ENCODE peak calls at places on chromosome 6, in eight cellular contexts. S is OCI-LY7, R is transverse colon, X is adrenal gland, C is body of pancreas, P is brain microvascular endothelial cell, Y is cardiac fibroblast, N is cardiac muscle cell. U is an unnamed sample.

GRCh38 chr6:123803862-123804681 is at the start of gene NKAIN2:
- DNase-seq in C (no peak), R (no peak), X (peak), P (no peak), N (peak), S (no peak), Y (no peak), U (peak)

GRCh38 chr6:105894556-105894955 is 191.6 kb upstream of the PRDM1 start:
- DNase-seq in N (no peak), P (no peak), Y (no peak), R (no peak), S (no peak), X (no peak), C (no peak), U (no peak)

GRCh38 chr6:167907837-167908681 is 81.3 kb downstream of the AFDN start:
- DNase-seq in Y (peak), N (peak), S (peak), C (no peak), P (peak), R (peak), X (peak), U (no peak)

GRCh38 chr6:4356899-4357659 is 221.7 kb upstream of the ECI2 start:
- DNase-seq in Y (no peak), X (no peak), P (no peak), N (no peak), R (no peak), C (no peak), S (no peak), U (peak)

GRCh38 chr6:104940881-104941693 is 15.8 kb upstream of the LIN28B start:
- DNase-seq in S (no peak), X (peak), R (no peak), C (peak), N (peak), Y (peak), P (no peak), U (peak)

GRCh38 chr6:121940728-121941127 is 458.7 kb upstream of the HSF2 start:
- DNase-seq in P (no peak), R (no peak), N (no peak), X (no peak), Y (no peak), S (no peak), C (no peak), U (no peak)

GRCh38 chr6:157045831-157046454 is 268.8 kb downstream of the ARID1B start:
- DNase-seq in X (no peak), C (no peak), N (peak), Y (peak), P (peak), R (no peak), S (no peak), U (no peak)

GRCh38 chr6:13615802-13616140 is 636 bp downstream of the NOL7 start:
- DNase-seq in Y (peak), S (peak), R (peak), C (peak), P (peak), X (peak), N (peak), U (peak)

GRCh38 chr6:137904822-137905617 is 38.0 kb downstream of the TNFAIP3 start:
- DNase-seq in C (no peak), P (no peak), Y (no peak), N (no peak), R (peak), S (peak), X (no peak), U (no peak)

GRCh38 chr6:47153066-47153755 is 111.1 kb upstream of the ADGRF1 start:
- DNase-seq in N (no peak), Y (peak), P (peak), C (peak), R (no peak), X (no peak), S (no peak), U (no peak)

GRCh38 chr6:42702200-42702599 is 20.2 kb downstream of the PRPH2 start:
- DNase-seq in C (no peak), S (no peak), P (peak), X (no peak), R (no peak), Y (peak), N (no peak), U (no peak)

GRCh38 chr6:52724406-52725121 is 38.7 kb downstream of the GSTA2 start:
- DNase-seq in C (peak), P (peak), R (peak), X (peak), N (peak), Y (peak), S (peak), U (peak)

GRCh38 chr6:121668259-121668658 is 232.8 kb downstream of the GJA1 start:
- DNase-seq in N (no peak), Y (peak), R (no peak), P (peak), X (no peak), C (no peak), S (no peak), U (no peak)

GRCh38 chr6:124926435-124926834 is 35.8 kb upstream of the RNF217 start:
- DNase-seq in P (no peak), Y (no peak), S (no peak), C (no peak), X (no peak), N (no peak), R (no peak), U (no peak)

GRCh38 chr6:44342052-44342451 is 398 bp upstream of the SPATS1 start:
- DNase-seq in X (no peak), N (no peak), P (no peak), R (no peak), S (no peak), C (no peak), Y (peak), U (no peak)

GRCh38 chr6:34247481-34248197 is 1.2 kb downstream of the SMIM29 start:
- DNase-seq in C (no peak), N (no peak), R (no peak), X (no peak), S (peak), Y (no peak), P (no peak), U (no peak)

GRCh38 chr6:79630883-79631799 is at the start of gene SH3BGRL2:
- DNase-seq in N (peak), Y (peak), C (peak), R (peak), P (peak), S (no peak), X (peak), U (peak)

GRCh38 chr6:84072452-84072997 is 39.0 kb downstream of the MRAP2 start:
- DNase-seq in R (no peak), C (no peak), S (no peak), N (no peak), Y (no peak), X (no peak), P (no peak), U (no peak)

GRCh38 chr6:42402184-42402583 is 49.5 kb downstream of the TRERF1 start:
- DNase-seq in S (no peak), R (no peak), X (no peak), C (no peak), P (no peak), N (no peak), Y (peak), U (no peak)

GRCh38 chr6:139593081-139593480 is 218.6 kb upstream of the CITED2 start:
- DNase-seq in N (no peak), X (no peak), R (no peak), S (no peak), C (peak), P (no peak), Y (no peak), U (no peak)

GRCh38 chr6:53761036-53761435 is 33.8 kb upstream of the LRRC1 start:
- DNase-seq in P (no peak), Y (no peak), X (no peak), S (no peak), N (no peak), R (no peak), C (no peak), U (no peak)

GRCh38 chr6:109702797-109703196 is 11.7 kb downstream of the FIG4 start:
- DNase-seq in S (no peak), Y (no peak), X (no peak), P (no peak), R (no peak), C (no peak), N (no peak), U (no peak)

GRCh38 chr6:36642913-36643817 is 35.3 kb upstream of the CDKN1A start:
- DNase-seq in S (no peak), P (peak), N (peak), C (peak), X (peak), R (peak), Y (peak), U (peak)

DNA sequence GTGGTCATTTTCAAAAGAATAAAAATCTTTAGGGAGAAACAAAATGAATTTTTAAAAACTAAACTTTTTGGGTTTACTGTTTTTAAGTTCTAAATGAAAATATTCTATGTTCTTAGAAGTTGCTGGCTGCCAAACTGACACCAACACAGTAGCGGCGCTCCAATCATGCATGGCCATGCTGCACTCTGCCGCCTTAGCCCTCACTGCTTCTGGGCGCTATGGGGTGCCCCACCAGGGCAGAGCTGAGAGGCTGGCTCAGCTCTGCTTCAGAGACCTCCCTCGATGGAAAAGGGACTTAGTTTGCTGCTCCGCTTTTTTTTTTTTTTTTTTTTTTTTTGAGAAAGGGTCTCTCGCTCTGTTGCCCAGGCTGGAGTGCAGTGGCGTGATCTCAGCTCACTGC is 20.9 kb downstream of the EZR start:
- DNase-seq in X (no peak), C (no peak), P (no peak), S (no peak), N (no peak), Y (no peak), R (peak), U (no peak)
- H3K4me3 ChIP-seq in X (no peak), C (no peak), P (no peak), S (no peak), N (no peak), Y (no peak), R (no peak), U (no peak)

GRCh38 chr6:10528170-10528981 is 7.2 kb downstream of the GCNT2 start:
- DNase-seq in N (no peak), X (no peak), S (peak), P (peak), Y (no peak), R (peak), C (peak), U (no peak)
- H3K4me3 ChIP-seq in N (no peak), X (no peak), S (peak), P (peak), Y (no peak), R (peak), C (peak), U (peak)

GRCh38 chr6:132511836-132512230 is 1.1 kb downstream of the STX7 start:
- DNase-seq in P (no peak), X (no peak), N (no peak), Y (no peak), R (no peak), S (peak), C (no peak), U (no peak)
- H3K4me3 ChIP-seq in P (peak), X (no peak), N (peak), Y (peak), R (peak), S (peak), C (peak), U (peak)

DNA sequence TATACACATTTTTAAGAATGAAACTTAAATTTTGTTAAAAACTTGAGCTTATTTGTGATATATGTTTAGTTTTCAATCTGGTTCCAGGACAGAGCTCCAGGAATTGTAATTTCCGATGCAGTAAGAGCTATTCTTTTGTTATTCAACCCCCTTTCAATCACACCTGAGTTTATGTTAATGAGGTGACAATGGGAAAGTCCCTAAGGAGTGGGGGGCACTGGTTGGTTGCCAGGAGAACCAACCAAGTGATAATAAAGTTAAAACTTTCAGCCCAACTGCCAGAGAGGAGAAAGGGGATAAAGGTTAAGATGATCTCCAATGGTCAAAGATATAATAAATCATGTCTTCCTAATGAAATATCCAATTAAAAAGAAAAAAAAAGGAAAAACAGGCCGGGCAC is 19.8 kb downstream of the MDN1 start:
- DNase-seq in S (no peak), Y (no peak), R (no peak), X (no peak), N (no peak), P (no peak), C (no peak), U (no peak)
- H3K4me3 ChIP-seq in S (no peak), Y (no peak), R (no peak), X (no peak), N (no peak), P (no peak), C (no peak), U (no peak)

GRCh38 chr6:28537065-28537464 is 11.4 kb downstream of the GPX5 start:
- DNase-seq in P (peak), N (peak), C (no peak), X (no peak), R (no peak), S (no peak), Y (peak), U (no peak)

GRCh38 chr6:28534880-28535279 is 9.2 kb downstream of the GPX5 start:
- DNase-seq in P (no peak), C (no peak), Y (no peak), R (no peak), N (no peak), S (no peak), X (no peak), U (no peak)

GRCh38 chr6:28542440-28543293 is 17.0 kb downstream of the GPX5 start:
- DNase-seq in C (peak), Y (peak), S (peak), X (peak), N (peak), P (peak), R (peak), U (no peak)

GRCh38 chr6:28541996-28542395 is 16.3 kb downstream of the GPX5 start:
- DNase-seq in C (no peak), S (no peak), P (no peak), N (no peak), X (no peak), R (no peak), Y (no peak), U (no peak)

DNA sequence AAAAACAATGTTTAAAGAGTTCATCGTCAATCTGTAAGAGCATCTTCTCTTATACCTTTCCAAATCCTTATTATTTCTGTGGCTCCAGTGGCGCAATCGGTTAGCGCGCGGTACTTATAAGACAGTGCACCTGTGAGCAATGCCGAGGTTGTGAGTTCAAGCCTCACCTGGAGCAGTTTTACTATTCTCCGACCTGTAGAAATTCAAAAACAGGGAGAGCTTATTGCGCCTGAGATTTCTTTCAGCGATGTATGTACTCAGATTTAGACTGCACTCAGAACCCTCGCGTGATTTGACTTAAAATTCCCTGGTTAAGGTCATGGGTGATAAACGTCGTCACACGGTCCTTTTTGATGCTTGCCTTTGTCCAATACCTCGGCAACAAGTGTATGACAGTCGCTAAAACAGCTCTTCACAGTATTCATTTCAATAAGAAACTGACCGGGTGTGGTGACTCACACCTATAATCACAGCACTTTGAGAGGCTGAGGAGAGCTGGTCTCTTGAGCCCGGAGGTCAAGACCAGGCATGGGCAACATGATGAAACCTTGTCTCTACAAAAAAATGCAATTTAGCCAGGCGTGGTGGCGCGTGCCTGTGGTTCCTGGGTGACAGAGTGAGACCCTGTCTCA is 11.9 kb downstream of the GPX5 start:
- DNase-seq in P (peak), C (no peak), Y (no peak), S (no peak), N (no peak), R (no peak), X (no peak), U (no peak)
- H3K4me3 ChIP-seq in P (peak), C (no peak), Y (no peak), S (peak), N (peak), R (no peak), X (no peak), U (no peak)

GRCh38 chr6:82780334-82780733 is 285.3 kb downstream of the UBE3D start:
- DNase-seq in X (no peak), R (no peak), P (no peak), Y (no peak), C (no peak), N (no peak), S (no peak), U (no peak)

GRCh38 chr6:82778985-82779384 is 286.7 kb downstream of the UBE3D start:
- DNase-seq in Y (no peak), N (no peak), X (no peak), P (no peak), R (no peak), C (no peak), S (no peak), U (no peak)

GRCh38 chr6:82775361-82775760 is 290.3 kb downstream of the UBE3D start:
- DNase-seq in C (no peak), S (no peak), R (no peak), P (no peak), N (no peak), Y (no peak), X (no peak), U (no peak)

GRCh38 chr6:82773061-82773717 is 292.5 kb downstream of the UBE3D start:
- DNase-seq in C (no peak), S (no peak), R (no peak), N (no peak), P (no peak), Y (no peak), X (no peak), U (no peak)

DNA sequence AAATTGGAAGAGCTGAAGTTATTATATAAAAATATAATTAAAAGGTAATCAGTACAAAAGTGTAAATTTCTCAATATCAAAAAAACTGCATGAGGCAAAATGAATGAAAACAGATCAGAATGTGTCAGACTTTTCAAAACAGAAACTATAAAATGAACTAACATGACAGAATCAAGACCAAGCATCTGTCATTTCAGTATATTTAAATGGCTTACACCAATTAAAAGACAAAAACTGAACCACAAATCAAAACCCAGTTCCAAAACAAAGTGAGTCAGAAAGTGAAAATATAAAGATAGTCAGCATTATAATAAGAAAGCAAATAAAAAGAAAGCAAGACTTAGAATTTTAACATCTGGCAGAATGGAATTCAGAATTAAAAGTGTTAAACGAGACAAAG is 289.7 kb downstream of the UBE3D start:
- DNase-seq in Y (no peak), P (no peak), N (no peak), C (no peak), R (no peak), X (no peak), S (no peak), U (no peak)
- H3K4me3 ChIP-seq in Y (no peak), P (no peak), N (no peak), C (no peak), R (no peak), X (no peak), S (no peak), U (no peak)

DNA sequence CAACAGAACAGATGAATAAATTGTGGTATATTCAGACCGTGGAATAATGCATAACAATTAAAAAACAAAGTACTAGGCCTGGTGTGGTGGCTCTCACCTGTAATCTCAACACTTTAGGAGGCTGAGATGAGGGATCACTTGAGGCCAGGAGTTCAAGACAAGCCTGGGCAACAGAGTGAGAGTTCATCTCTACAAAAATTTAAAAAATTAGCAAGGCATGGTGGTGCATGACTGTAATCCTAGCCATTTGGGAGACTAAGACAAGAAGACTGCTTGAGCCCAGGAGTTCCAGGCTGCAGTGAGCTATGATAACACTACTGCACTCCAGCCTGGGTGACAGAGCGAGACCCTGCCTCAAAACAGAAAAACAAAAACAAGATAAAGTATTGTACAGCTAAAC is 16.1 kb upstream of the ASF1A start:
- DNase-seq in C (no peak), X (no peak), R (no peak), S (no peak), P (no peak), Y (no peak), N (no peak), U (no peak)
- H3K4me3 ChIP-seq in C (no peak), X (no peak), R (no peak), S (no peak), P (no peak), Y (no peak), N (no peak), U (no peak)

GRCh38 chr6:17280552-17281090 is 540 bp upstream of the RBM24 start:
- DNase-seq in P (peak), C (peak), X (peak), Y (no peak), N (peak), R (peak), S (no peak), U (peak)

GRCh38 chr6:17281497-17282481 is 628 bp downstream of the RBM24 start:
- DNase-seq in P (peak), R (peak), S (no peak), X (peak), Y (peak), C (peak), N (no peak), U (peak)

GRCh38 chr6:17281100-17281496 is at the start of gene RBM24:
- DNase-seq in S (no peak), R (peak), Y (peak), X (peak), N (peak), C (peak), P (peak), U (peak)

GRCh38 chr6:17278289-17279061 is 2.7 kb upstream of the RBM24 start:
- DNase-seq in Y (peak), S (no peak), R (no peak), N (no peak), P (peak), C (no peak), X (no peak), U (no peak)

GRCh38 chr6:17280138-17280537 is 1.0 kb upstream of the RBM24 start:
- DNase-seq in P (no peak), R (no peak), N (peak), X (no peak), S (no peak), Y (no peak), C (no peak), U (no peak)
- H3K4me3 ChIP-seq in P (peak), R (no peak), N (peak), X (no peak), S (no peak), Y (no peak), C (no peak), U (peak)

U was measured in right cardiac atrium.